ENCODE peak calls at places on chromosomes 6 and 20, in four cellular contexts. U is neural crest cell, P is esophagus muscularis mucosa, C is RWPE1. D is an unnamed sample.

GRCh38 chr6:378090-378957 is 13.2 kb upstream of the IRF4 start:
- DNase-seq in U (no peak), P (no peak), C (no peak), D (peak)

GRCh38 chr6:33299237-33299944 is 649 bp upstream of the RGL2 start:
- DNase-seq in U (peak), C (peak), P (peak), D (peak)

GRCh38 chr20:47136782-47137181 is 219.7 kb downstream of the ZMYND8 start:
- DNase-seq in C (no peak), U (no peak), P (no peak), D (no peak)

GRCh38 chr20:44961024-44961866 is 1.0 kb upstream of the TOMM34 start:
- DNase-seq in U (no peak), P (no peak), C (no peak), D (no peak)

GRCh38 chr6:36545767-36546663 is 1.3 kb downstream of the STK38 start:
- DNase-seq in P (no peak), C (peak), U (no peak), D (peak)

GRCh38 chr20:37615507-37616425 is 78.1 kb upstream of the CTNNBL1 start:
- DNase-seq in P (no peak), U (peak), C (no peak), D (peak)

GRCh38 chr6:107670792-107671199 is 153.3 kb downstream of the SCML4 start:
- DNase-seq in P (no peak), C (no peak), U (peak), D (peak)

GRCh38 chr20:59725476-59726119 is 121.3 kb downstream of the PHACTR3 start:
- DNase-seq in P (no peak), C (no peak), U (no peak), D (no peak)

GRCh38 chr6:109073344-109074235 is 21.1 kb downstream of the SESN1 start:
- DNase-seq in P (no peak), C (peak), U (peak), D (peak)

GRCh38 chr6:90178294-90178678 is 118.4 kb downstream of the BACH2 start:
- DNase-seq in P (no peak), U (no peak), C (no peak), D (no peak)

GRCh38 chr20:4797275-4797674 is 75.6 kb downstream of the PRND start:
- DNase-seq in C (no peak), U (no peak), P (no peak), D (no peak)

GRCh38 chr6:75986935-75987334 is 85.5 kb downstream of the IMPG1 start:
- DNase-seq in P (no peak), U (no peak), C (no peak), D (no peak)

GRCh38 chr20:9369557-9369956 is 144.8 kb upstream of the LAMP5 start:
- DNase-seq in P (no peak), C (no peak), U (no peak), D (no peak)
- TF ChIP-seq CTCF in P (no peak), C (no peak), U (no peak), D (no peak)

GRCh38 chr6:95364016-95364604 is 213.2 kb upstream of the MANEA start:
- DNase-seq in C (peak), U (no peak), P (no peak), D (peak)
- TF ChIP-seq CTCF in C (peak), U (peak), P (no peak), D (peak)

GRCh38 chr6:3456794-3457709 is at the start of gene SLC22A23:
- DNase-seq in C (peak), U (peak), P (no peak), D (peak)
- TF ChIP-seq CTCF in C (peak), U (peak), P (peak), D (peak)

DNA sequence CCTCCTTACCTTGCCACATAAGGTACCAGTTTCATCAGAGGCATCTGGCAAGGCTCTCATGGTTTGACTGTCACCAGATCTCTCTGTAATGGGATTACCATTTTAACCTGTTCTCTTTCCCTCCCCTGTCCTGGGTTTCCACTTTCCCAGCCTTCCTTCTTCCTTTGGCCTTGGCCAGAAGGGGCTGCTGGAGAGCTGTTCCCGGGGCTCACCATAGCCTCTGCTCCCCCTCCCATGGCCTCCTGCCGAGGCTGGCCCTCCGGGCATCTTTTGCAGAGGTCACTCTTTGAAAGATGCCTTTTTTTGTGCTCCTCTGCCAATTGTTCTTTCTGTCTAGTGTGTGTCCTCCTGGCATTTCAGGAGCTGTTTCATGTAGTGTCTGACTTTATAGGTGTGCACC is 100.7 kb upstream of the SCP2D1 start:
- DNase-seq in U (no peak), C (no peak), P (no peak), D (no peak)
- TF ChIP-seq CTCF in U (no peak), C (no peak), P (no peak), D (no peak)

GRCh38 chr20:36432096-36432495 is 109.2 kb upstream of the MYL9 start:
- DNase-seq in U (no peak), P (no peak), C (no peak), D (no peak)

GRCh38 chr20:36439040-36439730 is 102.1 kb upstream of the MYL9 start:
- DNase-seq in U (peak), C (peak), P (no peak), D (peak)

GRCh38 chr20:36434383-36434782 is 106.9 kb upstream of the MYL9 start:
- DNase-seq in U (no peak), P (no peak), C (no peak), D (peak)

GRCh38 chr20:36439731-36440072 is 101.6 kb upstream of the MYL9 start:
- DNase-seq in C (no peak), P (no peak), U (no peak), D (peak)

GRCh38 chr20:36435799-36436541 is 105.3 kb upstream of the MYL9 start:
- DNase-seq in U (peak), C (peak), P (no peak), D (peak)
- TF ChIP-seq CTCF in U (no peak), C (no peak), P (no peak), D (no peak)

GRCh38 chr6:154937306-154938244 is 57.5 kb upstream of the TIAM2 start:
- DNase-seq in U (no peak), P (no peak), C (no peak), D (no peak)
- TF ChIP-seq CTCF in U (no peak), P (no peak), C (no peak), D (no peak)